ENCODE peak calls at places on chromosomes 6 and 20, in four cellular contexts. Z, P, T and E are unnamed samples. For H4K20me1, the result is how much of the 10 kb centered on the place peaks cover.

GRCh38 chr6:166253277-166254229 is 54.6 kb downstream of the PRR18 start:
- DNase-seq in Z (peak), P (peak), T (no peak), E (peak)

GRCh38 chr6:149483849-149484635 is 772 bp downstream of the ZC3H12D start:
- DNase-seq in Z (no peak), P (no peak), T (no peak), E (no peak)

GRCh38 chr6:142945071-142945445 is at the start of gene HIVEP2:
- DNase-seq in Z (peak), P (peak), T (peak), E (peak)

GRCh38 chr6:30610065-30610464 is 7.0 kb downstream of the PPP1R10 start:
- DNase-seq in Z (no peak), P (no peak), T (no peak), E (no peak)

GRCh38 chr20:12598894-12599293 is 409.9 kb upstream of the SPTLC3 start:
- DNase-seq in Z (no peak), P (no peak), T (no peak), E (no peak)

GRCh38 chr6:85354761-85355618 is 94.9 kb upstream of the NT5E start:
- DNase-seq in Z (peak), P (peak), T (peak), E (peak)

GRCh38 chr6:79536615-79536968 is 638 bp downstream of the LCA5 start:
- DNase-seq in Z (peak), P (peak), T (peak), E (no peak)

GRCh38 chr6:33118525-33119123 is 42.8 kb downstream of the HLA-DPB1 start:
- DNase-seq in Z (peak), P (peak), T (peak), E (no peak)

GRCh38 chr6:137550527-137550926 is 56.3 kb upstream of the OLIG3 start:
- DNase-seq in Z (no peak), P (no peak), T (no peak), E (no peak)

GRCh38 chr6:40295251-40295949 is 291.8 kb downstream of the LRFN2 start:
- DNase-seq in Z (no peak), P (peak), T (peak), E (no peak)

GRCh38 chr6:133546098-133546497 is 304.9 kb downstream of the EYA4 start:
- DNase-seq in Z (no peak), P (peak), T (no peak), E (no peak)

GRCh38 chr6:30216096-30216495 is 2.9 kb upstream of the TRIM26 start:
- DNase-seq in Z (no peak), P (no peak), T (no peak), E (no peak)

GRCh38 chr6:20021795-20022194 is 184.6 kb downstream of the ID4 start:
- DNase-seq in Z (no peak), P (no peak), T (no peak), E (no peak)

GRCh38 chr6:111534366-111534765 is 51.3 kb upstream of the REV3L start:
- DNase-seq in Z (peak), P (no peak), T (peak), E (no peak)

GRCh38 chr6:37741757-37742400 is 44.2 kb upstream of the MDGA1 start:
- DNase-seq in Z (peak), P (peak), T (no peak), E (no peak)

GRCh38 chr20:34922654-34923381 is 32.8 kb downstream of the GSS start:
- DNase-seq in Z (no peak), P (peak), T (peak), E (no peak)

GRCh38 chr6:138914701-138915100 is 73.4 kb downstream of the REPS1 start:
- DNase-seq in Z (no peak), P (no peak), T (peak), E (no peak)

GRCh38 chr20:58855506-58856314 is 3.2 kb downstream of the GNAS start:
- DNase-seq in Z (no peak), P (no peak), T (peak), E (no peak)

GRCh38 chr20:56582557-56582956 is 46.5 kb upstream of the TFAP2C start:
- DNase-seq in Z (no peak), P (no peak), T (no peak), E (no peak)

GRCh38 chr6:43897571-43898302 is 127.7 kb downstream of the VEGFA start:
- DNase-seq in Z (no peak), P (no peak), T (no peak), E (no peak)

GRCh38 chr6:154995241-154996162 is at the start of gene TIAM2:
- DNase-seq in Z (no peak), P (peak), T (no peak), E (no peak)

GRCh38 chr6:148924226-148924989 is 177.6 kb downstream of the UST start:
- DNase-seq in Z (no peak), P (no peak), T (no peak), E (no peak)

GRCh38 chr6:74925683-74926082 is 280.2 kb downstream of the COL12A1 start:
- DNase-seq in Z (no peak), P (no peak), T (no peak), E (no peak)

GRCh38 chr6:106805017-106805335 is 169.6 kb downstream of the CD24 start:
- DNase-seq in Z (no peak), P (no peak), T (no peak), E (no peak)

GRCh38 chr20:57323034-57323433 is 6.6 kb upstream of the SPO11 start:
- DNase-seq in Z (no peak), P (peak), T (peak), E (no peak)

GRCh38 chr6:9292975-9293374 is 857.6 kb upstream of the SLC35B3 start:
- DNase-seq in Z (no peak), P (no peak), T (no peak), E (no peak)

GRCh38 chr20:22921595-22922421 is 113.3 kb upstream of the SSTR4 start:
- DNase-seq in Z (peak), P (peak), T (peak), E (peak)

GRCh38 chr6:29976588-29977424 is 34.5 kb downstream of the HLA-A start:
- DNase-seq in Z (peak), P (peak), T (peak), E (no peak)

GRCh38 chr20:42846784-42847490 is 342.8 kb downstream of the PTPRT start:
- DNase-seq in Z (no peak), P (no peak), T (no peak), E (no peak)

GRCh38 chr20:60192351-60192750 is 234.1 kb downstream of the CDH26 start:
- DNase-seq in Z (no peak), P (peak), T (no peak), E (no peak)

GRCh38 chr6:26025047-26025893 is 62.0 kb upstream of the HFE start:
- DNase-seq in Z (peak), P (peak), T (peak), E (no peak)

GRCh38 chr20:62938105-62938888 is at the start of gene GID8:
- DNase-seq in Z (peak), P (peak), T (peak), E (peak)

GRCh38 chr6:163728442-163729126 is 314.1 kb downstream of the QKI start:
- DNase-seq in Z (no peak), P (no peak), T (no peak), E (no peak)

GRCh38 chr20:47456952-47457724 is 44.5 kb upstream of the NCOA3 start:
- DNase-seq in Z (peak), P (peak), T (peak), E (no peak)

GRCh38 chr20:51089840-51090239 is 66.9 kb upstream of the KCNG1 start:
- DNase-seq in Z (no peak), P (no peak), T (no peak), E (no peak)

GRCh38 chr6:68873236-68873635 is 238.2 kb downstream of the ADGRB3 start:
- DNase-seq in Z (no peak), P (no peak), T (no peak), E (no peak)

GRCh38 chr20:37686762-37687477 is 6.9 kb upstream of the CTNNBL1 start:
- DNase-seq in Z (no peak), P (peak), T (peak), E (no peak)

GRCh38 chr6:17881085-17881883 is 106.2 kb downstream of the KIF13A start:
- DNase-seq in Z (no peak), P (no peak), T (no peak), E (no peak)

GRCh38 chr20:48257833-48258232 is 472.6 kb upstream of the SULF2 start:
- DNase-seq in Z (no peak), P (no peak), T (no peak), E (no peak)

GRCh38 chr6:2807342-2808090 is 34.1 kb downstream of the SERPINB1 start:
- DNase-seq in Z (no peak), P (no peak), T (peak), E (no peak)
- H3K27ac ChIP-seq in Z (no peak), P (no peak), T (no peak), E (no peak)

GRCh38 chr20:17943343-17943742 is 25.3 kb downstream of the SNX5 start:
- DNase-seq in Z (no peak), P (no peak), T (no peak), E (no peak)
- H3K9ac ChIP-seq in Z (no peak), P (no peak), T (no peak), E (no peak)

GRCh38 chr6:1385129-1386042 is 4.0 kb upstream of the FOXF2 start:
- DNase-seq in Z (no peak), P (no peak), T (no peak), E (no peak)

GRCh38 chr6:1382883-1383728 is 6.3 kb upstream of the FOXF2 start:
- DNase-seq in Z (no peak), P (peak), T (no peak), E (no peak)

GRCh38 chr6:1383729-1384548 is 5.4 kb upstream of the FOXF2 start:
- DNase-seq in Z (no peak), P (no peak), T (no peak), E (no peak)

GRCh38 chr6:1386310-1386709 is 3.1 kb upstream of the FOXF2 start:
- DNase-seq in Z (no peak), P (no peak), T (no peak), E (no peak)

GRCh38 chr6:1384549-1385128 is 4.7 kb upstream of the FOXF2 start:
- DNase-seq in Z (no peak), P (no peak), T (no peak), E (no peak)
- H4K20me1 ChIP-seq in Z (under half), P (under half), T (under half), E (under half)

DNA sequence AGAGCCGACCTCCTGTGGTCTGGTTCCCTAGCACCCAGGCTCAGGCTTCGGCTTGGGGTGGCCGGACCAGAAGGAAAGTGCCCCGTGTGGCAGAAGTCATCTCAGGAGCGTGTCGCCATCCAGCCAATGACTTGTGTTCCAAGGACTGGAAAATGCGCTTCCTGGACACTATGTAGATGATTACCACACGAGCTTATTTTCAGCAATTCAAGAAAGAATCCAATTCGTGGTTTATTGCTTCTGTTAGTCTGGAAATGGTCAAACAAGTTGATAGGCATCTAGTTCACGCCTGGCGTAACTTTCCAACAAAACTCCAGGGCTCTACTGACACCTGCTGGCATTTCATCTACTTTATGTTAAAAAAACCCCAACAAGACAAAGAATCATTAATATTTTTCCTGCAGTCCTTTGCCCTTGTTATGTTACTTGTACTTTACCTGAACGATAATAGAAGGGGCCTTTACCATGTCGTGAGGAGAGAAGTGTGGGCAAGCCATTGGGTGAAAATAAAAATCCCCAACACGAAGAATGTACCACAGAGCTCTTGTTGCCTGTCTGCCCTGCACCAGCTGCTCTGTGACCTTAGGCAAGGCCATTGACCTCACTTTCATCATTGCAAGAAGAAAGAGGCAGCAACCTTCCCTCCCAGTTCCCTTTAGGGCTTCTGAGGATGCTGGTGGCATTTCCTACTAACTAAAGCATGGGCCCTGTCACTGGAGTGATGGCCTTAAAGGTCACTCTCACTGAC is 154.7 kb upstream of the LAMP5 start:
- DNase-seq in Z (peak), P (peak), T (peak), E (peak)
- H3K27ac ChIP-seq in Z (no peak), P (no peak), T (no peak), E (no peak)

DNA sequence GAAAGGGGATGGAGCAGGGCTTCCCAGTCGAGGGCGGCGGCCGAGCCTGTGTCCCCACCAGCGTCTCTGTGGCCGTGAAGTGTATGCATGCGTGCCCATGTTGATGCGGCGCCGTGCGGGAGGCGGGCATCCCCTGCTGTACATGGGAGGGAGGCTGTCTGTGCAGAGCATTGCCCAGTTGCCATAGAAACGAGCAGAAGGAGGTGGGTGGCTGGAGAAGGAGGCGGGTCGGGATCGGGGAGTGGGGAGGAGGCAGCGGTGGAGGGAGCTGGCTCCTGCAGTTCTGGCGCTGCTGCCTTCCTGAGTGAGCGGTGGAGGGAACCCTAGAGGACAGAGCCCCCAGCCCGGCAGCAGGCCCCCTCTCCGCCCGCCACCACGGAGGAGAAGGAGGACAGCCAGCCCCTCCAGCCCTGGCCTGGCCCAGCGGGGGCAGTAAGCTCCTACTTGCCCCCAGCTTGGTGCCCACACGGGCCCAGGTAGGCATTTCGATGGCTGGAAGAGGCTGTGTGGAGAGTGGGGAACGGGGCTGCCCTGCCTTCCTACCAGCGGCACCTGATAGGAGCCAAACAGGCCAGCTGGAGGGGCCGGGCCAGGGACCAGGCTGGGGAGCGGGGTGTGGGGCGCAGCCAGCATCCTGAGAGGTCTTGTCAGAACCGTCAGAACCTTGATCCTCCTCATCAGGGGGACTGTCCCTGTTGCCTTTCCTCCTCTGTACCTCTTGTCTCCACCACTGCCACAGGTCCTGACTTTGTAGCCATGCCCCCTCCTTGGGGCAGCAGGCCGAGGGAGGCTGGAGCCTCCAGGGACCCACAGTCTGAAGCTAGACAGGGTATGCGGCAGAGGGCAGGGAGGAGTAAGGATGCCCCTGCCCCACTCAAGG is 41.3 kb downstream of the SPDEF start:
- DNase-seq in Z (peak), P (peak), T (no peak), E (no peak)
- H3K9ac ChIP-seq in Z (peak), P (no peak), T (no peak), E (no peak)

GRCh38 chr6:87200469-87201174 is 45.3 kb downstream of the ZNF292 start:
- DNase-seq in Z (no peak), P (peak), T (no peak), E (no peak)
- H4K20me1 ChIP-seq in Z (under half), P (under half), T (under half), E (half or more)

GRCh38 chr6:11363881-11364576 is 131.6 kb upstream of the NEDD9 start:
- DNase-seq in Z (no peak), P (no peak), T (peak), E (no peak)
- H3K27ac ChIP-seq in Z (no peak), P (no peak), T (peak), E (no peak)